ENCODE peak calls at places on chromosome 14, in nine cellular contexts. F is psoas muscle; T is GM23248; I is heart left ventricle; K is Panc1; Q is thoracic aorta; P is CD8-positive, alpha-beta T cell; U is IMR-90; G is left ventricle myocardium inferior. A is an unnamed sample. For H3K4me1, the result is how much of the 10 kb centered on the place peaks cover.

GRCh38 chr14:59570122-59570521 is 6.5 kb downstream of the CCDC175 start:
- DNase-seq in F (no peak), T (no peak), I (no peak), K (no peak), Q (no peak), P (no peak), U (no peak), G (no peak), A (no peak)

GRCh38 chr14:98262566-98262965 is 1009.4 kb downstream of the BCL11B start:
- DNase-seq in F (no peak), T (no peak), I (no peak), K (no peak), Q (no peak), P (no peak), U (no peak), G (no peak), A (no peak)

GRCh38 chr14:72665259-72665658 is 228.6 kb downstream of the DPF3 start:
- DNase-seq in F (no peak), T (peak), I (no peak), K (no peak), Q (no peak), P (no peak), U (peak), G (no peak), A (no peak)

GRCh38 chr14:50875359-50876090 is 3.7 kb downstream of the ABHD12B start:
- DNase-seq in F (no peak), T (peak), I (no peak), K (no peak), Q (no peak), P (peak), U (peak), G (no peak), A (no peak)

GRCh38 chr14:65403231-65403630 is 9.3 kb upstream of the FUT8 start:
- DNase-seq in F (no peak), T (peak), I (no peak), K (no peak), Q (no peak), P (no peak), U (no peak), G (no peak), A (no peak)

GRCh38 chr14:96363751-96364336 is 518 bp downstream of the GSKIP start:
- DNase-seq in F (peak), T (peak), I (peak), K (no peak), Q (no peak), P (peak), U (peak), G (no peak), A (peak)

GRCh38 chr14:89137514-89138163 is 279.4 kb downstream of the FOXN3 start:
- DNase-seq in F (peak), T (peak), I (no peak), K (peak), Q (peak), P (no peak), U (peak), G (no peak), A (peak)

GRCh38 chr14:103711516-103712431 is 3.5 kb downstream of the XRCC3 start:
- DNase-seq in F (peak), T (peak), I (peak), K (no peak), Q (no peak), P (no peak), U (no peak), G (peak), A (peak)

GRCh38 chr14:85619866-85620265 is 89.9 kb downstream of the FLRT2 start:
- DNase-seq in F (no peak), T (no peak), I (no peak), K (no peak), Q (no peak), P (no peak), U (peak), G (no peak), A (no peak)

GRCh38 chr14:76133103-76133502 is 18.6 kb upstream of the GPATCH2L start:
- DNase-seq in F (no peak), T (peak), I (no peak), K (no peak), Q (no peak), P (no peak), U (peak), G (no peak), A (no peak)

GRCh38 chr14:52299692-52300278 is 14.3 kb upstream of the PTGER2 start:
- DNase-seq in F (no peak), T (peak), I (no peak), K (peak), Q (no peak), P (no peak), U (peak), G (no peak), A (no peak)

GRCh38 chr14:24307575-24308341 is at the start of gene CIDEB:
- DNase-seq in F (peak), T (peak), I (peak), K (peak), Q (no peak), P (peak), U (peak), G (peak), A (no peak)

GRCh38 chr14:29242755-29243340 is 476.3 kb downstream of the FOXG1 start:
- DNase-seq in F (no peak), T (peak), I (no peak), K (no peak), Q (no peak), P (no peak), U (peak), G (no peak), A (no peak)

GRCh38 chr14:101730626-101731186 is 30.8 kb upstream of the PPP2R5C start:
- DNase-seq in F (no peak), T (no peak), I (no peak), K (no peak), Q (no peak), P (no peak), U (no peak), G (no peak), A (no peak)

DNA sequence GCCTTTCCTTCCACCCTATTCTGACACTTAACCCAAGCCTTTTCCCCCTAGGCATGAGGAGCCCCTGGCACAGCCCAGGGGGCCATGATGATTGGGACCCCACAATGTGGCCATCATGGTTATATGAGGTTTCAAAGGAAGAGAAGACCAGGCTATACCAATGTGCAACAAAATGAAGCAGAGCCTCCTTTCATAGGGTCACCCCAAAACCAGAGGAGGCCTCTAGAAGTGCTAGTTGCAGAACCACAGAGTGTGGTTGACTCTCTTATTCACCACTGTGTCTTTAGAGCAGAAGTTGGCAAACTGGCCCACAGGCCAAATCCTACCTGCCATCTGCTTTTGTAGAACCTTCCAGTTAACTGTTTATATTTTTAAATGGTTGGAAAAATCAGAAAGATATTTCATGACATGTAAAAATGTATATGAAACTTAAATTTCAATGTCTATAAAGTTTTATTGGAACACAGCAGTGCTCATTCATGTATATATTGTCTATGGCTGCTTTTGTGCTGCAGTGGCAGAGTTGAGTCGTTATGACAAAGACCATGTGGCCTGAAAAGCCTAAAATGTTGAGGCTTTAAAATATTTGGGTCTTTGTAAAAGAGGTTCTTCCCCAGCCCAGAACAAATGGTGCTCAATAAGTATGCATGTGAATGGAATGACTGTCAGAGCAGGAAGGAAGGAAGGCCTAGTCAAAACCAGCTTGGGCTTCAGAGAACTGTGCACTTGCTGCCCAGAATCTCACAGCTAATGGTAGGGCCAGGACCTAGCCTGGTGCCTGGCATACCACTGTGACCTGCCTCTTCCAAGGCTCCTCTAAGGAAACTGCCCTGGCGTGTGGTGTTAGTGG is 49.2 kb downstream of the SUSD6 start:
- DNase-seq in F (no peak), T (no peak), I (no peak), K (no peak), Q (no peak), P (no peak), U (no peak), G (no peak), A (no peak)
- H3K4me1 ChIP-seq in F (half or more), T (under half), I (half or more), K (under half), Q (half or more), P (under half), U (under half), G (half or more), A (half or more)

GRCh38 chr14:22265319-22266140 is 323.5 kb downstream of the DAD1 start:
- DNase-seq in F (no peak), T (no peak), I (no peak), K (no peak), Q (no peak), P (no peak), U (peak), G (no peak), A (no peak)
- H3K4me1 ChIP-seq in F (under half), T (under half), I (under half), K (under half), Q (under half), P (under half), U (under half), G (under half), A (under half)

GRCh38 chr14:54488646-54489317 is at the start of gene GMFB:
- DNase-seq in F (peak), T (peak), I (peak), K (peak), Q (peak), P (peak), U (peak), G (peak), A (peak)
- H3K4me1 ChIP-seq in F (under half), T (under half), I (under half), K (under half), Q (under half), P (under half), U (under half), G (half or more), A (under half)

GRCh38 chr14:68248481-68249255 is 429.1 kb downstream of the RAD51B start:
- DNase-seq in F (peak), T (peak), I (no peak), K (no peak), Q (no peak), P (no peak), U (peak), G (no peak), A (no peak)

GRCh38 chr14:68251766-68252100 is 432.2 kb downstream of the RAD51B start:
- DNase-seq in F (no peak), T (no peak), I (no peak), K (no peak), Q (no peak), P (no peak), U (no peak), G (no peak), A (no peak)

GRCh38 chr14:68250950-68251765 is 431.6 kb downstream of the RAD51B start:
- DNase-seq in F (no peak), T (no peak), I (no peak), K (no peak), Q (no peak), P (no peak), U (no peak), G (no peak), A (no peak)

GRCh38 chr14:68247867-68248266 is 428.3 kb downstream of the RAD51B start:
- DNase-seq in F (no peak), T (peak), I (no peak), K (no peak), Q (no peak), P (no peak), U (peak), G (no peak), A (no peak)

DNA sequence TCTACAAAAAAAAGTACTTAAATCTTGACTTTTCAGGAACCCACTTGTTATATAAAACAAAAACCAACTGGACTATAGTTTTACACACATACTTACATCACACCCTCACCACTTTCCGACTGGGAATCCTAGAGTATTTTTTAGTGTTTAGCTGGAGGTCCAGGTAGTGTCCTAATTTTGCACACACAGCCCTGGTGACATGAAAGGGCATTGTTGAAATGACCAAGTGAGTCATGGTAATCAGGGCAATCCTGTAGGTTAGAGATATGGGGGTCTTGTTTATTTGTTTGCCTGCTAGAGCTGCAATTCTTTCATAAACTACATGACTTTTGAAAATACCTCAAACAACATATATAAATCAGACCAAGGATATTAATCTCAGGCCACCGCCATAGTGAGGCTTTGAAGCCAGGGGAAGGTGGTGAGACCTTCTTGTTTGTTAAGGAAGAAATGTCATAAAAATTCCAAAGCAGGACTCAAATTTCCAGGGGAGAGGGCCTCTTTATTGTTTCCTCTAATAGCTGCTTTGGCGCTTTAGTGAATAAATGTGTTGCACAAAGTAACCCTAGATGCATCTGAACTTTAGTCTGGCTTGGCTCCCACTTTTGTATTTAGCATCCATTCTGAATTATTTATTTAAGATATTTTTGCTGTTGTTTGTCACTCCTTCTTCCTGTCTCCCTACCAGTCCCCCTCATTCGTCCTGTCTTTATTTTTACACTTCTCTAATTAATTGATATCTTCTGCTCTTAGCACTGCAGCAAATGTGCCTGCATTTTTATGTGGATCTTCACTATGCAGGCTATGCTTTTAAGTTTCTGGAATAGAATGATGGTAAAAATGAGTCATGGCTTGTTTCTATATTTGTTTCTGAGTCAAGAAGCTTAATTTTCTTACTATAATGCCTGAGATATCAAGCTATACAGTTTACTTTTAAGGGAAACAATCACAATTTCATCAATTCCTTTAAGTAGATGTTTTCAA is 430.2 kb downstream of the RAD51B start:
- DNase-seq in F (no peak), T (peak), I (no peak), K (no peak), Q (no peak), P (no peak), U (peak), G (no peak), A (no peak)
- H3K4me1 ChIP-seq in F (half or more), T (half or more), I (half or more), K (half or more), Q (half or more), P (under half), U (under half), G (half or more), A (under half)

GRCh38 chr14:99382071-99382640 is 98.5 kb downstream of the SETD3 start:
- DNase-seq in F (no peak), T (no peak), I (no peak), K (no peak), Q (no peak), P (no peak), U (no peak), G (no peak), A (no peak)

GRCh38 chr14:99381688-99382060 is 99.0 kb downstream of the SETD3 start:
- DNase-seq in F (no peak), T (no peak), I (no peak), K (no peak), Q (no peak), P (no peak), U (no peak), G (no peak), A (no peak)

GRCh38 chr14:99382781-99383456 is 97.7 kb downstream of the SETD3 start:
- DNase-seq in F (no peak), T (no peak), I (no peak), K (no peak), Q (no peak), P (no peak), U (peak), G (no peak), A (no peak)

GRCh38 chr14:99380402-99380801 is 100.3 kb downstream of the SETD3 start:
- DNase-seq in F (no peak), T (no peak), I (no peak), K (no peak), Q (no peak), P (no peak), U (no peak), G (no peak), A (no peak)

GRCh38 chr14:99380991-99381687 is 99.5 kb downstream of the SETD3 start:
- DNase-seq in F (no peak), T (no peak), I (no peak), K (no peak), Q (no peak), P (no peak), U (no peak), G (no peak), A (no peak)
- H3K4me1 ChIP-seq in F (under half), T (under half), I (under half), K (under half), Q (under half), P (under half), U (under half), G (under half), A (under half)

GRCh38 chr14:68945585-68946289 is 33.4 kb downstream of the ACTN1 start:
- DNase-seq in F (no peak), T (no peak), I (no peak), K (no peak), Q (no peak), P (no peak), U (no peak), G (peak), A (no peak)

GRCh38 chr14:68944162-68944561 is 34.9 kb downstream of the ACTN1 start:
- DNase-seq in F (no peak), T (no peak), I (no peak), K (no peak), Q (no peak), P (no peak), U (no peak), G (no peak), A (no peak)

GRCh38 chr14:68943107-68943506 is 36.0 kb downstream of the ACTN1 start:
- DNase-seq in F (no peak), T (no peak), I (no peak), K (no peak), Q (no peak), P (no peak), U (peak), G (no peak), A (no peak)

GRCh38 chr14:68946423-68946822 is 32.7 kb downstream of the ACTN1 start:
- DNase-seq in F (no peak), T (no peak), I (no peak), K (no peak), Q (no peak), P (no peak), U (no peak), G (no peak), A (no peak)

DNA sequence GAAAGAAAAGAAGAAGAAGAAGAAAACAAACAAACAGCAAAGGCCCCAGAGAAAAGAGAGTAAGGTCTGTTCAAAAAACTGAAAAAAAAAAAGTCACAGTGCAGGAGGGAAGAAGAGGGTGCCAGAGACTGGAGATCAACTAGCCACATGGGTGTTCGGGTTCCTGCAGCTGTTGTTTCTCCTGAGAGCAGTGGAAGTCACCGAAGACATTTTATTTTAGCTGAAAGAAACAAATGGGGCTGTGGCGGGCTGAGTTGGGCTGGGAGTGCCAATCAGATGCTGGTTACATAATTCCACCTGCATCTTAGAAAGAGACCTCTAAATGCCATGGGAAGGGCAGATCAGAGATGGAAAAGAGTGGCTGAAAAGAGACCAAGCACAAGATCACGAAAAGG is 33.9 kb downstream of the ACTN1 start:
- DNase-seq in F (no peak), T (no peak), I (no peak), K (no peak), Q (no peak), P (no peak), U (no peak), G (no peak), A (no peak)
- H3K4me1 ChIP-seq in F (under half), T (half or more), I (half or more), K (half or more), Q (half or more), P (half or more), U (half or more), G (half or more), A (half or more)

GRCh38 chr14:56129092-56129491 is 10.9 kb downstream of the PELI2 start:
- DNase-seq in F (no peak), T (no peak), I (no peak), K (no peak), Q (no peak), P (no peak), U (no peak), G (no peak), A (no peak)
- H3K4me1 ChIP-seq in F (under half), T (under half), I (under half), K (under half), Q (under half), P (under half), U (under half), G (under half), A (under half)

GRCh38 chr14:105209646-105210045 is 28.5 kb upstream of the NUDT14 start:
- DNase-seq in F (no peak), T (no peak), I (no peak), K (no peak), Q (no peak), P (no peak), U (no peak), G (no peak), A (no peak)
- H3K4me1 ChIP-seq in F (under half), T (under half), I (under half), K (under half), Q (under half), P (under half), U (under half), G (under half), A (under half)

GRCh38 chr14:35403397-35404245 is 928 bp downstream of the NFKBIA start:
- DNase-seq in F (peak), T (peak), I (peak), K (no peak), Q (peak), P (peak), U (peak), G (peak), A (peak)
- H3K4me1 ChIP-seq in F (under half), T (under half), I (half or more), K (under half), Q (under half), P (half or more), U (under half), G (half or more), A (under half)